ENCODE peak calls at places on chromosome 3, in six cellular contexts. One of them, this sample, is unnamed.
A peak's percentile ranks its signal among the peaks of the same experiment; 100 is the strongest.

GRCh38 chr3:32410367-32411246 is 19.0 kb downstream of the CMTM7 start:
- DNase-seq in psoas muscle: no peak
- DNase-seq in MM.1S: no peak
- DNase-seq in A549: no peak
- DNase-seq in RWPE1: no peak
- DNase-seq in glutamatergic neuron: no peak
- DNase-seq in this sample: no peak

GRCh38 chr3:158672293-158673176 is at the start of gene LXN:
- DNase-seq in psoas muscle: peak; percentile 81
- DNase-seq in MM.1S: peak; percentile 97
- DNase-seq in A549: peak; percentile 96
- DNase-seq in RWPE1: peak; percentile 93
- DNase-seq in glutamatergic neuron: peak; percentile 82
- DNase-seq in this sample: peak; percentile 93

GRCh38 chr3:185411133-185411532 is 48.2 kb downstream of the MAP3K13 start:
- DNase-seq in psoas muscle: no peak
- DNase-seq in MM.1S: no peak
- DNase-seq in A549: no peak
- DNase-seq in RWPE1: peak; percentile 13
- DNase-seq in glutamatergic neuron: no peak
- DNase-seq in this sample: no peak

GRCh38 chr3:81446806-81447205 is 314.6 kb downstream of the GBE1 start:
- DNase-seq in psoas muscle: no peak
- DNase-seq in MM.1S: no peak
- DNase-seq in A549: no peak
- DNase-seq in RWPE1: no peak
- DNase-seq in glutamatergic neuron: no peak
- DNase-seq in this sample: no peak

GRCh38 chr3:152658977-152659376 is 176.0 kb upstream of the P2RY1 start:
- DNase-seq in psoas muscle: no peak
- DNase-seq in MM.1S: no peak
- DNase-seq in A549: no peak
- DNase-seq in RWPE1: no peak
- DNase-seq in glutamatergic neuron: no peak
- DNase-seq in this sample: no peak

GRCh38 chr3:41598804-41599481 is 363.0 kb downstream of the ULK4 start:
- DNase-seq in psoas muscle: no peak
- DNase-seq in MM.1S: no peak
- DNase-seq in A549: no peak
- DNase-seq in RWPE1: no peak
- DNase-seq in glutamatergic neuron: no peak
- DNase-seq in this sample: no peak

GRCh38 chr3:111616417-111617105 is 21.4 kb upstream of the ZBED2 start:
- DNase-seq in psoas muscle: no peak
- DNase-seq in MM.1S: no peak
- DNase-seq in A549: no peak
- DNase-seq in RWPE1: no peak
- DNase-seq in glutamatergic neuron: no peak
- DNase-seq in this sample: peak; percentile 29

GRCh38 chr3:25594007-25594502 is 70.7 kb downstream of the TOP2B start:
- DNase-seq in psoas muscle: no peak
- DNase-seq in MM.1S: peak; percentile 46
- DNase-seq in A549: no peak
- DNase-seq in RWPE1: peak; percentile 5
- DNase-seq in glutamatergic neuron: no peak
- DNase-seq in this sample: no peak

GRCh38 chr3:65412591-65412990 is 626.1 kb downstream of the MAGI1 start:
- DNase-seq in psoas muscle: peak; percentile 69
- DNase-seq in MM.1S: peak; percentile 67
- DNase-seq in A549: no peak
- DNase-seq in RWPE1: no peak
- DNase-seq in glutamatergic neuron: no peak
- DNase-seq in this sample: no peak

GRCh38 chr3:24149032-24149431 is 203.9 kb downstream of the NR1D2 start:
- DNase-seq in psoas muscle: no peak
- DNase-seq in MM.1S: no peak
- DNase-seq in A549: no peak
- DNase-seq in RWPE1: no peak
- DNase-seq in glutamatergic neuron: no peak
- DNase-seq in this sample: no peak

GRCh38 chr3:32105291-32106131 is 909 bp upstream of the GPD1L start:
- DNase-seq in psoas muscle: no peak
- DNase-seq in MM.1S: no peak
- DNase-seq in A549: peak; percentile 44
- DNase-seq in RWPE1: peak; percentile 1
- DNase-seq in glutamatergic neuron: no peak
- DNase-seq in this sample: no peak

GRCh38 chr3:47314056-47314764 is 31.5 kb downstream of the KLHL18 start:
- DNase-seq in psoas muscle: no peak
- DNase-seq in MM.1S: no peak
- DNase-seq in A549: no peak
- DNase-seq in RWPE1: no peak
- DNase-seq in glutamatergic neuron: no peak
- DNase-seq in this sample: no peak

GRCh38 chr3:142489572-142490323 is 41.9 kb upstream of the XRN1 start:
- DNase-seq in psoas muscle: no peak
- DNase-seq in MM.1S: no peak
- DNase-seq in A549: no peak
- DNase-seq in RWPE1: no peak
- DNase-seq in glutamatergic neuron: no peak
- DNase-seq in this sample: no peak

GRCh38 chr3:174280186-174280585 is 578.9 kb upstream of the NAALADL2 start:
- DNase-seq in psoas muscle: no peak
- DNase-seq in MM.1S: no peak
- DNase-seq in A549: no peak
- DNase-seq in RWPE1: no peak
- DNase-seq in glutamatergic neuron: no peak
- DNase-seq in this sample: no peak

GRCh38 chr3:186083746-186084145 is 25.1 kb downstream of the ETV5 start:
- DNase-seq in psoas muscle: no peak
- DNase-seq in MM.1S: no peak
- DNase-seq in A549: no peak
- DNase-seq in RWPE1: no peak
- DNase-seq in glutamatergic neuron: no peak
- DNase-seq in this sample: no peak

GRCh38 chr3:11465744-11466611 is 177.7 kb downstream of the VGLL4 start:
- DNase-seq in psoas muscle: no peak
- DNase-seq in MM.1S: no peak
- DNase-seq in A549: no peak
- DNase-seq in RWPE1: no peak
- DNase-seq in glutamatergic neuron: no peak
- DNase-seq in this sample: no peak

GRCh38 chr3:102114264-102114979 is 265.1 kb downstream of the NFKBIZ start:
- DNase-seq in psoas muscle: no peak
- DNase-seq in MM.1S: no peak
- DNase-seq in A549: no peak
- DNase-seq in RWPE1: no peak
- DNase-seq in glutamatergic neuron: no peak
- DNase-seq in this sample: no peak

GRCh38 chr3:58575986-58576652 is 1.1 kb downstream of the FAM107A start:
- DNase-seq in psoas muscle: no peak
- DNase-seq in MM.1S: no peak
- DNase-seq in A549: no peak
- DNase-seq in RWPE1: no peak
- DNase-seq in glutamatergic neuron: no peak
- DNase-seq in this sample: no peak

GRCh38 chr3:18669374-18669773 is 244.2 kb upstream of the SATB1 start:
- DNase-seq in psoas muscle: no peak
- DNase-seq in MM.1S: no peak
- DNase-seq in A549: no peak
- DNase-seq in RWPE1: no peak
- DNase-seq in glutamatergic neuron: no peak
- DNase-seq in this sample: no peak

GRCh38 chr3:162302983-162303624 is 806.5 kb downstream of the OTOL1 start:
- DNase-seq in psoas muscle: no peak
- DNase-seq in MM.1S: no peak
- DNase-seq in A549: no peak
- DNase-seq in RWPE1: no peak
- DNase-seq in glutamatergic neuron: no peak
- DNase-seq in this sample: no peak

GRCh38 chr3:45665101-45665572 is 24.1 kb upstream of the SACM1L start:
- DNase-seq in psoas muscle: no peak
- DNase-seq in MM.1S: peak; percentile 39
- DNase-seq in A549: peak; percentile 38
- DNase-seq in RWPE1: no peak
- DNase-seq in glutamatergic neuron: no peak
- DNase-seq in this sample: peak; percentile 46

GRCh38 chr3:57787867-57788623 is 31.9 kb downstream of the SLMAP start:
- DNase-seq in psoas muscle: no peak
- DNase-seq in MM.1S: peak; percentile 14
- DNase-seq in A549: no peak
- DNase-seq in RWPE1: no peak
- DNase-seq in glutamatergic neuron: no peak
- DNase-seq in this sample: peak; percentile 78

GRCh38 chr3:31908391-31909097 is 72.5 kb downstream of the OSBPL10 start:
- DNase-seq in psoas muscle: no peak
- DNase-seq in MM.1S: no peak
- DNase-seq in A549: peak; percentile 14
- DNase-seq in RWPE1: no peak
- DNase-seq in glutamatergic neuron: no peak
- DNase-seq in this sample: no peak

DNA sequence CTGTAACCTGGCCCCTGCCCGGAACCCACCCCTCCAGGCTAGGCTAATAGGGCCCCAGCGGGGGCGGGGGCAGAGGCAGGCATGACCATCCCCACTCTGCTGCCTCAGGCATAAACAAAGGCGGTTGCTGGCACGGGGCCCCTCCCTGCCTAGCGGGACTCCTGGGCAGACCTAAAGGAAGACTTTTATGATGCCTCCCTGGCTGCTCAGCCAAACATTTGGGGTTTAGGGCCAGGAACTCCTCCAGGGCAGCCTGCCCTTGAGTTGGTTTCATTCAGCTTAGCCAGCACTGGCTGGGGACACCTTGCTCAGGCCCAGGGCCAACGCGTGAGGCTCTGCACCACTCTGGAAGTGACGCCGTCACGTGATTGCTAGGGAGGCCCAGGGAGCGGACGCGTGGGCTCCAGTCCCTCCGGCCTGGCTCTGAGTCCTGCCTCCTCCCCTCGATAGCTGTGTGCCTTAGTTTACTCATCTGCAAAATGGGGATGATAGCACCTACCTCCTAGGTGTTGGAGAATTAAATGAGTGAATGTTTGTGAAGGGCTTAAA is 27.8 kb downstream of the HDAC11 start:
- DNase-seq in psoas muscle: peak; percentile 63
- DNase-seq in MM.1S: no peak
- DNase-seq in A549: no peak
- DNase-seq in RWPE1: no peak
- DNase-seq in glutamatergic neuron: no peak
- DNase-seq in this sample: no peak
- TF ChIP-seq CTCF in psoas muscle: no peak
- TF ChIP-seq CTCF in MM.1S: no peak
- TF ChIP-seq CTCF in A549: no peak
- TF ChIP-seq CTCF in RWPE1: no peak
- TF ChIP-seq CTCF in glutamatergic neuron: no peak
- TF ChIP-seq CTCF in this sample: no peak

DNA sequence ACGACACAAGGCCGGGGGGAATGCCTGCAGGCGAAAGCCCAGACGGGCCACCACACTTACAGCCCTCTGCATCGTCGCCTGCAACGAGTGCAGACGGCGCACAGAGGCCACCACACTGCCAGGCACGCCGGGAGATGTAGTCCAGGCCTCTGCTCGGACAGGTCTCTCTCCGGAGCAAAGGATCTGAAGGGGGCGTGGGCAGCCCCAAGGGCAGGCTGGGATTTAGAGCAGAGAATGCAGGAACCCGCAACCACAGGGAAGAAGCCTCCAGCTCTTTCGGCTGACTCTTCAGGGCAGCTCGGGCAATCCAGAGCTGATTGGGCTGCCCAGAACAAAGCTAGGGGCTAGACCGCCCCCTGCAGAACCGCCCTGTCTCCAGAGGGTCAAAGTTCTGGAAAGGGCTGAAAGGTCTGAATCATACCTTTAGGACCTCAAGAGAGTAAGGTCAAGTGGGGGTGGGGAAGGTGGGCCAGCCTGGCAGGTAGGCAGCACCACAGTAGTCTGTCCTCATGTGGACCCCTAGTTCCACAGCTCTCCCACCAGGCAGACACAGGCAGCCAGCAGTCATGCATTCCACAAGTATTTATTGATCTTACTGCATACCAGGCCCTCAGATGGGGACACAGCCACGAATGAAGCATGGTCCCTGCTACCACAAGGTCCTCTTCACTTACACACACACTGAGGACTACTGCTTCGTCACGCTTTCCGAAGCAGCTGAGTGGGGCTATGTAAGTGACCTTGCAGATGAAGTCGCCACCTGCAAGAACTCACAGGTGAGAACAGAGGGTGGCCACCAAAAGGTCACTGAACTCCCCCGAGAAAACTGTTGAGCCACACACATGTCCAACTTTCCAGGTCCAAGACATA is at the start of gene AMT:
- DNase-seq in psoas muscle: peak; percentile 60
- DNase-seq in MM.1S: no peak
- DNase-seq in A549: no peak
- DNase-seq in RWPE1: no peak
- DNase-seq in glutamatergic neuron: peak; percentile 75
- DNase-seq in this sample: no peak
- TF ChIP-seq CTCF in psoas muscle: no peak
- TF ChIP-seq CTCF in MM.1S: no peak
- TF ChIP-seq CTCF in A549: no peak
- TF ChIP-seq CTCF in RWPE1: no peak
- TF ChIP-seq CTCF in glutamatergic neuron: no peak
- TF ChIP-seq CTCF in this sample: no peak

GRCh38 chr3:14093831-14094230 is 30.8 kb downstream of the CHCHD4 start:
- DNase-seq in psoas muscle: no peak
- DNase-seq in MM.1S: no peak
- DNase-seq in A549: no peak
- DNase-seq in RWPE1: no peak
- DNase-seq in glutamatergic neuron: no peak
- DNase-seq in this sample: no peak

GRCh38 chr3:14097616-14098391 is 26.9 kb downstream of the CHCHD4 start:
- DNase-seq in psoas muscle: no peak
- DNase-seq in MM.1S: no peak
- DNase-seq in A549: no peak
- DNase-seq in RWPE1: no peak
- DNase-seq in glutamatergic neuron: no peak
- DNase-seq in this sample: no peak

GRCh38 chr3:14092464-14092863 is 32.2 kb downstream of the CHCHD4 start:
- DNase-seq in psoas muscle: no peak
- DNase-seq in MM.1S: no peak
- DNase-seq in A549: no peak
- DNase-seq in RWPE1: no peak
- DNase-seq in glutamatergic neuron: no peak
- DNase-seq in this sample: no peak

DNA sequence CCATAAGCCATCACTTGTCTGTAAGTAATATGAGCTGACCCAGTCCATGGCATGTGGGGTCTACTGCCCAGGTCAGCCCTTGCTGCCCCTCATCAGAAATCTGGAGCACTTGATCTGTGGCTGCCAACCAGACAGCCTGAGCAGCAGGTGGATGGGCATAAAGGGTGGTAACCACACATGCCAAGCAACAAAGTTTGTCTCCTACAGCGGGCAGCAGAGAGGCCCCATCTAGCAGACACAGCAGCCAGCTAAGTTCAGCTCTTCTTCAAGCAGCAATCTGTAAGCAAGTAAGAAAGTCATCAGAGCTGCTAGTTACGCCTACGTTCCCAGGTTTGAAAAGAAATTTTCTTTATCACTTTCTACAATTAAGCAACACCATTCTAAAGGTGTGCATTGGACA is 27.9 kb downstream of the CHCHD4 start:
- DNase-seq in psoas muscle: no peak
- DNase-seq in MM.1S: no peak
- DNase-seq in A549: no peak
- DNase-seq in RWPE1: no peak
- DNase-seq in glutamatergic neuron: no peak
- DNase-seq in this sample: no peak
- TF ChIP-seq CTCF in psoas muscle: no peak
- TF ChIP-seq CTCF in MM.1S: peak; percentile 8
- TF ChIP-seq CTCF in A549: no peak
- TF ChIP-seq CTCF in RWPE1: no peak
- TF ChIP-seq CTCF in glutamatergic neuron: no peak
- TF ChIP-seq CTCF in this sample: no peak

GRCh38 chr3:128784228-128784627 is 58.2 kb downstream of the RAB7A start:
- DNase-seq in psoas muscle: peak; percentile 69
- DNase-seq in MM.1S: no peak
- DNase-seq in A549: peak; percentile 9
- DNase-seq in RWPE1: no peak
- DNase-seq in glutamatergic neuron: peak; percentile 85
- DNase-seq in this sample: no peak
- TF ChIP-seq CTCF in psoas muscle: no peak
- TF ChIP-seq CTCF in MM.1S: peak; percentile 16
- TF ChIP-seq CTCF in A549: no peak
- TF ChIP-seq CTCF in RWPE1: no peak
- TF ChIP-seq CTCF in glutamatergic neuron: peak; percentile 51
- TF ChIP-seq CTCF in this sample: peak; percentile 45

This sample was measured in GM10248.